ENCODE peak calls at places on chromosomes 7 and 10, in six cellular contexts. N is H9, G is H1, F is IMR-90, C is trophoblast cell, Q is neuronal stem cell. R is an unnamed sample.

GRCh38 chr10:13439313-13439712 is 89.5 kb downstream of the BEND7 start:
- DNase-seq in N (no peak), G (no peak), F (no peak), C (no peak), Q (no peak), R (no peak)

GRCh38 chr10:127874966-127875765 is 17.6 kb downstream of the CLRN3 start:
- DNase-seq in N (no peak), G (peak; percentile 36), F (no peak), C (no peak), Q (no peak), R (no peak)

GRCh38 chr7:41603985-41604384 is 98.9 kb downstream of the INHBA start:
- DNase-seq in N (no peak), G (no peak), F (no peak), C (no peak), Q (no peak), R (no peak)

GRCh38 chr10:77504196-77504869 is 133.3 kb downstream of the KCNMA1 start:
- DNase-seq in N (no peak), G (no peak), F (peak; percentile 76), C (no peak), Q (no peak), R (peak; percentile 50)

GRCh38 chr7:70711441-70711840 is 420.5 kb upstream of the GALNT17 start:
- DNase-seq in N (no peak), G (no peak), F (no peak), C (no peak), Q (no peak), R (no peak)

GRCh38 chr10:104300002-104300735 is 31.2 kb downstream of the GSTO2 start:
- DNase-seq in N (no peak), G (no peak), F (peak; percentile 100), C (peak; percentile 75), Q (no peak), R (peak; percentile 95)

GRCh38 chr10:30151581-30152389 is 92.4 kb upstream of the JCAD start:
- DNase-seq in N (peak; percentile 49), G (peak; percentile 48), F (peak; percentile 88), C (peak; percentile 90), Q (no peak), R (peak; percentile 93)

GRCh38 chr10:128210215-128211063 is 84.2 kb upstream of the MKI67 start:
- DNase-seq in N (peak; percentile 71), G (peak; percentile 88), F (no peak), C (peak; percentile 52), Q (peak; percentile 40), R (peak; percentile 39)

GRCh38 chr10:71784679-71785272 is 11.5 kb upstream of the VSIR start:
- DNase-seq in N (no peak), G (no peak), F (no peak), C (no peak), Q (no peak), R (no peak)

GRCh38 chr7:130363156-130363847 is 17.0 kb upstream of the CPA1 start:
- DNase-seq in N (no peak), G (no peak), F (peak; percentile 99), C (peak; percentile 85), Q (no peak), R (peak; percentile 96)

GRCh38 chr7:41007351-41007751 is 695.5 kb downstream of the INHBA start:
- DNase-seq in N (no peak), G (no peak), F (no peak), C (no peak), Q (no peak), R (peak; percentile 62)

GRCh38 chr10:5234106-5234877 is 37.7 kb downstream of the AKR1C4 start:
- DNase-seq in N (no peak), G (no peak), F (peak; percentile 50), C (peak; percentile 20), Q (no peak), R (peak; percentile 61)

GRCh38 chr7:113867325-113867724 is 51.5 kb downstream of the PPP1R3A start:
- DNase-seq in N (no peak), G (no peak), F (no peak), C (no peak), Q (no peak), R (no peak)

GRCh38 chr10:76403876-76404275 is 972.5 kb downstream of the LRMDA start:
- DNase-seq in N (no peak), G (no peak), F (peak; percentile 36), C (peak; percentile 55), Q (no peak), R (no peak)

GRCh38 chr10:77788496-77789010 is 138.0 kb downstream of the DLG5 start:
- DNase-seq in N (no peak), G (no peak), F (no peak), C (no peak), Q (no peak), R (no peak)

GRCh38 chr10:29634764-29635625 is at the start of gene SVIL:
- DNase-seq in N (peak; percentile 64), G (no peak), F (peak; percentile 71), C (peak; percentile 8), Q (no peak), R (peak; percentile 97)

GRCh38 chr10:13195016-13195415 is 33.7 kb downstream of the MCM10 start:
- DNase-seq in N (no peak), G (no peak), F (peak; percentile 2), C (no peak), Q (no peak), R (no peak)

GRCh38 chr10:26486985-26487850 is 49.1 kb downstream of the APBB1IP start:
- DNase-seq in N (no peak), G (no peak), F (peak; percentile 37), C (peak; percentile 92), Q (no peak), R (peak; percentile 80)

GRCh38 chr10:15347205-15347604 is 23.9 kb downstream of the FAM171A1 start:
- DNase-seq in N (no peak), G (no peak), F (no peak), C (no peak), Q (no peak), R (no peak)

GRCh38 chr7:48786951-48787350 is 137.4 kb upstream of the CDC14C start:
- DNase-seq in N (no peak), G (no peak), F (no peak), C (no peak), Q (no peak), R (no peak)

GRCh38 chr10:12432402-12433189 is 83.2 kb downstream of the CAMK1D start:
- DNase-seq in N (no peak), G (no peak), F (no peak), C (no peak), Q (no peak), R (no peak)

GRCh38 chr10:125788156-125789034 is 12.8 kb upstream of the MMP21 start:
- DNase-seq in N (no peak), G (no peak), F (no peak), C (no peak), Q (no peak), R (no peak)

GRCh38 chr10:33506838-33507661 is 172.6 kb upstream of the NRP1 start:
- DNase-seq in N (no peak), G (no peak), F (peak; percentile 13), C (peak; percentile 76), Q (no peak), R (no peak)

DNA sequence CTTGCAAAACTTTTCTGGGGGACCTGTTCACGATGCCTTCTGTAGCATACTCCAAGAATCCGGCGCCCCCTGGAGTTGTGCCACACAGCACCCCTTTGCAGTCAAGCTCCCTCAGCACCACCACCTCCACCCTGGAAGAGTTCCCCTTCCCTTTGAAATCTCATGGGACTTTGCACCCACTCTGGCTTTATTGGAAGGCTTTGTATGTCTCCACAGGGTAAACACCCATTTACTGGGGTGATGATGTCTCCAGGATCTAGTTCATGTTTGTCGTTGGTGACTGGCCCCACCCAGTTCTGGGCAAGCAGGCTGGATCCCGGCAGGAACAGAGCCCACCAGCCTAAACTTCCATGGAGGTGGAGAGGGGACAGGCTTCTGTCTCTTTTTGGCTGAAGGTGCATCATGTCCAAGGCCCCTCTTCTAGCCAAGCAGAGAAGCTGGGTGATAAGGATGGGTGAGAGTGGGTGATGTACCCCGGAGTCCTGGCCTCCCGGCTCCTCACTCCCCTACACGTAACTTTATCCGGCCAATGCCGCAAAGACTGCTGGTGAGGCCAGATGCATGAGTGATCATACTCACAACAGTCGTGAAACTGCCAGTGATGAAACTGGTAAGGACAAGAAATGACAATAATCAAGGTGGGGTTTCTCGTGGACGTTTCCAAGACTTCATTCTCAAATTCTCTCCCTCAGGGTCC is 727 bp upstream of the CLDN4 start:
- DNase-seq in N (no peak), G (no peak), F (no peak), C (peak; percentile 48), Q (no peak), R (no peak)
- H2AK5ac ChIP-seq in N (peak overlapping the region; percentile 11), G (peak overlapping the region; percentile 84), F (peak overlapping the region; percentile 79), C (peak overlapping the region; percentile 55), Q (peak overlapping the region; percentile 13), R (peak overlapping the region; percentile 30)

DNA sequence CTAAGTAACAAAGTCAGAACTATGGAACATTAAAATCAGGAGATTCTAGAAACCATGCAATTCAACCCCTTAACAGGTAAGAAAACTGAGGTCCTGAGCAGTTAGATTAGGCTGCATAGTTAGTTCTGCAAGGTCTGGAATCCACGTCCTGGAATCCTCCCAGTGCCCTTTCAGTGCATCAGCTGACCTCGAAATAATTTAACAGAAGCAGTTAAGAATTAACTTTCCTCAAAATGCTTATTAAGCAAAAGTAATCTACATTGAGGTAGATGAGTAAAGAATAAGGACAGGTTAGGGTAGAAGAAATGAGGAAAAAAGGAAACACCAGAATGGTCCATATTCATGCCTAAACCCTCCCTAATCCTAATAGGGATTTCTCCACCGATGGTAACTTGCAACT is 37.6 kb downstream of the GSAP start:
- DNase-seq in N (no peak), G (no peak), F (no peak), C (no peak), Q (no peak), R (no peak)
- H2AFZ ChIP-seq in N (no peak overlapping the region), G (no peak overlapping the region), F (no peak overlapping the region), C (no peak overlapping the region), Q (no peak overlapping the region), R (no peak overlapping the region)

DNA sequence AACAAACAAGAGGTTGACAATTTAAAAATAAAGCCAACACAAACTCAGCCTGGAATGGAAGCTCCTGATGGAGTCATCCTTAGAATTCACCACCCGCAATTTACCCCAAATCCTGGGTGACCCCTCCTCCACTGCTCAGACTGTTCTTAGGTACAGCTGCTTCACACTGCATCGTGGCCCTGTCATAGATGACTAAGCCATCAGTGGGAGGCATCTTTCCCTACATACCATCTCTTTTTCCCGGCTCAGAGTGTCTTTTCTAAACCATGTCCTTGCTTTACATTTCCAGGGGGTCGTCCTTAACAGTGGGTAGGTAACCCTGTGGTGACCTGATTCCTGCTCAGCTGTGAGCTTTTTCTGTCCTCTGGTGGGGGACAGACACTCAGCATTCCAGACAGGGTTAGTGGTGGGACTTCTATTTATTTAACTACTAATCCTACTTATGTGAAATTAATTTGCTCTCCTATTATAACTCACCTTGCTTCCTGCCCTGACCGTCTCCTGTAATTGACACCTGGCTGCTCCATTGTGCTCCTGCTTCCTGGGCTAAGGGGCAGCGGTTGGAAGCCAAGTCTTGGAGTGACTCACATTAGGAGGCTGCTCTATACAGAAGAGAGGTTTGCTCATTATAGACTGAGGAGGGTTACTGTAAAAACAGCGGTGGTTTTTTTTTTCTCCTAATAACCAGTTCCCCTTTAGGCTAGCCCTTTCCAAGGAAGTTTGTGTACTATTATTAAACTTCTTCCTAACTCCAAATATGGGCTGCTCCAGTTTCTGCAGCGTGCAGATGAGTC is 40.6 kb downstream of the PYROXD2 start:
- DNase-seq in N (no peak), G (no peak), F (peak; percentile 91), C (peak; percentile 18), Q (no peak), R (peak; percentile 76)
- H2AK5ac ChIP-seq in N (no peak overlapping the region), G (no peak overlapping the region), F (peak overlapping the region; percentile 85), C (no peak overlapping the region), Q (no peak overlapping the region), R (no peak overlapping the region)

DNA sequence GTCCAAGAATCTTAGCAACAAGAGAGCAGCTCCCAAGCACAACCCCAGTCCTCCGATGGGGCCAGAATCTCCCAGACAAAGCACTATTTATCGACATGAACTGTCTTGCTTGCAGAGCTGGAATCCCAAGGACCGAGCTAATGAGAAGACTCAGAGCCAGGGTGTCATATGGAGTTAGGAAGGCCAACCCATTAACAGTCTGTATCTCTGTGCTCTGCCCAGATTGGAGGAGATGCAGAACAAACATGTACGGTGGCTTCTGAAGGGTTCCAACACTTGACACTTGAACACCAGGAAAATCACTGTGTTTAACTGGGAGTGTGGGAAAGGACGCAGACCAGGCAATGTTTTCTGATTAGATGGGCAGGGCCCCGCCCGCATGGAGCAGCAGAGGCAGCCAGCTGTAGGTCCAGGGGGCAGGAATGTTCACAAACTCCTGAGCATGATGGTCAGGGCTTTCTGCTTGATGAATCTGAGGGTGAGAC is 35.4 kb downstream of the PPP1R3C start:
- DNase-seq in N (no peak), G (no peak), F (peak; percentile 31), C (peak; percentile 54), Q (no peak), R (peak; percentile 66)
- H2AFZ ChIP-seq in N (no peak overlapping the region), G (no peak overlapping the region), F (peak overlapping the region; percentile 11), C (no peak overlapping the region), Q (no peak overlapping the region), R (no peak overlapping the region)

R was measured in mesenchymal stem cell.